ENCODE peak calls at places on chromosome 6, in four cellular contexts. S, P, R and E are unnamed samples.

GRCh38 chr6:130148181-130148580 is 74.6 kb downstream of the SAMD3 start:
- DNase-seq in R (peak), S (no peak), P (no peak), E (no peak)

GRCh38 chr6:74068945-74069570 is 373.1 kb downstream of the CD109 start:
- DNase-seq in S (no peak), R (no peak), P (no peak), E (no peak)

GRCh38 chr6:132369526-132369925 is 31.7 kb downstream of the MOXD1 start:
- DNase-seq in P (no peak), R (no peak), S (no peak), E (no peak)

GRCh38 chr6:24126586-24127192 is 674 bp downstream of the NRSN1 start:
- DNase-seq in R (peak), P (peak), S (peak), E (no peak)

GRCh38 chr6:166375013-166375412 is 7.7 kb downstream of the MPC1 start:
- DNase-seq in P (no peak), S (no peak), R (no peak), E (no peak)

GRCh38 chr6:9482030-9482731 is 932.7 kb downstream of the TFAP2A start:
- DNase-seq in P (no peak), R (no peak), S (peak), E (peak)

GRCh38 chr6:39929733-39930461 is 4.4 kb downstream of the MOCS1 start:
- DNase-seq in P (peak), S (no peak), R (no peak), E (no peak)

GRCh38 chr6:104789770-104790190 is 69.9 kb downstream of the HACE1 start:
- DNase-seq in R (peak), P (peak), S (peak), E (peak)

GRCh38 chr6:156410649-156411048 is 366.5 kb upstream of the ARID1B start:
- DNase-seq in S (no peak), R (no peak), P (no peak), E (no peak)

GRCh38 chr6:36350681-36351091 is 14.0 kb upstream of the BNIP5 start:
- DNase-seq in P (no peak), S (no peak), R (peak), E (no peak)

GRCh38 chr6:127547909-127548649 is 28.9 kb upstream of the C6orf58 start:
- DNase-seq in S (no peak), P (no peak), R (no peak), E (no peak)

GRCh38 chr6:81376745-81377144 is 375.7 kb downstream of the TENT5A start:
- DNase-seq in P (no peak), R (no peak), S (no peak), E (no peak)

GRCh38 chr6:169452117-169452868 is 198.6 kb upstream of the THBS2 start:
- DNase-seq in R (peak), S (peak), P (no peak), E (peak)

GRCh38 chr6:14119764-14120163 is 2.2 kb downstream of the CD83 start:
- DNase-seq in R (no peak), S (no peak), P (no peak), E (no peak)

GRCh38 chr6:135936606-135937005 is 85.1 kb downstream of the PDE7B start:
- DNase-seq in P (no peak), R (no peak), S (no peak), E (peak)

GRCh38 chr6:47094351-47094925 is 52.3 kb upstream of the ADGRF1 start:
- DNase-seq in P (peak), R (no peak), S (no peak), E (no peak)

GRCh38 chr6:25473447-25473846 is 178.6 kb upstream of the SCGN start:
- DNase-seq in R (no peak), P (no peak), S (no peak), E (no peak)

GRCh38 chr6:156977527-156978291 is 200.5 kb downstream of the ARID1B start:
- DNase-seq in R (no peak), P (no peak), S (no peak), E (no peak)

GRCh38 chr6:152206072-152206818 is 398.8 kb downstream of the ESR1 start:
- DNase-seq in R (peak), P (peak), S (peak), E (no peak)

GRCh38 chr6:19838442-19839236 is 1.5 kb downstream of the ID4 start:
- DNase-seq in S (peak), P (peak), R (no peak), E (no peak)

GRCh38 chr6:114085206-114085605 is 114.3 kb upstream of the HDAC2 start:
- DNase-seq in S (no peak), R (no peak), P (no peak), E (no peak)

GRCh38 chr6:44254957-44255808 is 2.1 kb downstream of the SLC35B2 start:
- DNase-seq in R (peak), S (no peak), P (no peak), E (no peak)
- TF ChIP-seq TCF7L2 in R (no peak), S (no peak), P (no peak), E (no peak)

GRCh38 chr6:163432300-163432699 is 17.8 kb downstream of the QKI start:
- DNase-seq in P (no peak), R (no peak), S (no peak), E (no peak)
- TF ChIP-seq TCF7L2 in P (no peak), R (no peak), S (no peak), E (no peak)

GRCh38 chr6:50712291-50712690 is 1.0 kb upstream of the TFAP2D start:
- DNase-seq in S (no peak), R (no peak), P (no peak), E (no peak)
- TF ChIP-seq TCF7L2 in S (no peak), R (no peak), P (no peak), E (no peak)

DNA sequence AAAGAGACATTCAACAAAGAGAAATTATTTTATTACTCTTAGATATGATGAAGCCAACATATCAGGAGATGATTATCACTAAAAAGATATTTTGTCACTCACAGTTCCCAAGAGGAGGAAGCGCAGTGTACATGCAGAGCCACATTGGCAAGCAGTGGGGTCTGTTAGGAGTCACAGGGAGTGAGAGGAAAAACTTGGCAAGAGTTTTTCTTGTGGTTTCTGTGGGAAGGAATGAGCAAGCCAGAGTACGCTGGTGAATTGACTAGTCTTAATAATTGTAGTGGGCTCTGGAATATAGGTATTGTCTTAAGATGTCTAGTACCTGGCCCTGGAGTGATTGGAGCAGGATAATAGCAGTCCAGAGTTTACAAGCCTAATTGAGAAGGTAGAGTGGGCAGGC is 1095.2 kb downstream of the GRIK2 start:
- DNase-seq in S (no peak), R (no peak), P (no peak), E (no peak)
- TF ChIP-seq TCF7L2 in S (no peak), R (no peak), P (no peak), E (no peak)

GRCh38 chr6:83536647-83537589 is 24.6 kb downstream of the PRSS35 start:
- DNase-seq in R (no peak), S (no peak), P (no peak), E (no peak)

GRCh38 chr6:83536034-83536646 is 23.8 kb downstream of the PRSS35 start:
- DNase-seq in P (peak), R (peak), S (peak), E (peak)

GRCh38 chr6:83539678-83540077 is 27.3 kb downstream of the PRSS35 start:
- DNase-seq in P (no peak), R (no peak), S (no peak), E (no peak)
- TF ChIP-seq TCF7L2 in P (no peak), R (no peak), S (no peak), E (no peak)

GRCh38 chr6:498795-499231 is 107.3 kb downstream of the IRF4 start:
- DNase-seq in R (no peak), P (no peak), S (no peak), E (no peak)
- TF ChIP-seq TCF7L2 in R (no peak), P (no peak), S (no peak), E (no peak)

GRCh38 chr6:79005024-79005423 is 73.0 kb downstream of the PHIP start:
- DNase-seq in S (no peak), R (no peak), P (no peak), E (no peak)
- TF ChIP-seq TCF7L2 in S (no peak), R (no peak), P (no peak), E (no peak)

GRCh38 chr6:96196633-96197032 is 180.9 kb downstream of the FUT9 start:
- DNase-seq in S (no peak), R (no peak), P (no peak), E (no peak)
- TF ChIP-seq TCF7L2 in S (no peak), R (no peak), P (no peak), E (no peak)

DNA sequence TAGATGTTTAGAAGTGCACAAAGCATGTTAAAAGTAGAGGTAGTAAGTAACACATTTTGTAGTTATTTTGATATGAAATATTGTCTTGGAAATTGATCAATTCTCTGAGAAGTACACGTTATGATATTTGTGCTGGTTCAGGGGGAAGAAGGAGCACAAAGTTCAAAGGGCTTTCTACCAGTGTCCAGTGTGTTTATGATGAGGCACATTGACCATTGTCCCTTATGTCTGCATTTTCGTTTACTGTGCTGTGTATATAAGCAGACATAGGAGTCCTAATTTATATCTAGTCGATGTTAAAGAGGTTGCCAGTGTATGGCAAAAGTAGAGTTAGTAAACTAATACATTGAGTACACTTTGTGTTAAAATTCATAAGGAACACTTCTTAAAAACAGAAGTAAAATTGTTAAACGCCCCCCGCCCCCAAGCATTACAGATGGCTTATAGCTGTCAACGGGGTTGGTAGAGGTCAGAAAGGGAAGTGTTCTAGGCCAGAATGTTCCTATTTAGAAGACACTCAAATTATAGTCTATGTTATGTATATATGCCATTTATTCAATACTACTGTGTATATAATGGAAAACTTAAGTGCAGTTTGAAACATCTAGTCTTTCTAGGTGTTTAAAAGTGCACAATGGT is 13.3 kb upstream of the HMGN4 start:
- DNase-seq in P (no peak), S (no peak), R (no peak), E (no peak)
- TF ChIP-seq TCF7L2 in P (no peak), S (no peak), R (no peak), E (no peak)